ENCODE peak calls at places on chromosomes 5 and 9, in seven cellular contexts. L, D, P, Y, T, M and Z are unnamed samples.

GRCh38 chr5:54701179-54701578 is 183.6 kb downstream of the SNX18 start:
- DNase-seq in L (peak; percentile 96), D (peak; percentile 95), P (peak; percentile 91), Y (no peak), T (no peak), M (no peak), Z (no peak)

GRCh38 chr5:135719428-135720063 is 114.9 kb upstream of the SLC25A48 start:
- DNase-seq in L (no peak), D (no peak), P (no peak), Y (no peak), T (no peak), M (no peak), Z (no peak)

GRCh38 chr5:8689773-8690172 is 820.8 kb downstream of the MTRR start:
- DNase-seq in L (no peak), D (no peak), P (no peak), Y (no peak), T (no peak), M (no peak), Z (no peak)

GRCh38 chr5:18772475-18772874 is 1138.2 kb downstream of the TAF11L14 start:
- DNase-seq in L (peak; percentile 2), D (no peak), P (peak; percentile 69), Y (no peak), T (no peak), M (no peak), Z (no peak)

GRCh38 chr5:169181785-169182184 is 119.2 kb downstream of the SLIT3 start:
- DNase-seq in L (no peak), D (no peak), P (no peak), Y (no peak), T (no peak), M (no peak), Z (no peak)

GRCh38 chr9:8287970-8288369 is 488.4 kb upstream of the DMAC1 start:
- DNase-seq in L (no peak), D (no peak), P (peak; percentile 52), Y (no peak), T (no peak), M (no peak), Z (no peak)

GRCh38 chr9:101398335-101398929 is at the start of the genes MRPL50 and ZNF189:
- DNase-seq in L (peak; percentile 100), D (peak; percentile 96), P (peak; percentile 100), Y (peak; percentile 98), T (peak; percentile 97), M (peak; percentile 99), Z (peak; percentile 97)

GRCh38 chr5:67809589-67809988 is 406.0 kb upstream of the PIK3R1 start:
- DNase-seq in L (no peak), D (no peak), P (no peak), Y (no peak), T (no peak), M (peak; percentile 53), Z (peak; percentile 84)

GRCh38 chr9:115385383-115386122 is 267.6 kb upstream of the TNC start:
- DNase-seq in L (no peak), D (no peak), P (no peak), Y (no peak), T (no peak), M (no peak), Z (peak; percentile 7)

GRCh38 chr5:17012289-17012688 is 76.2 kb upstream of the MYO10 start:
- DNase-seq in L (no peak), D (no peak), P (peak; percentile 16), Y (no peak), T (no peak), M (no peak), Z (no peak)

GRCh38 chr9:20775683-20776082 is 91.6 kb downstream of the FOCAD start:
- DNase-seq in L (no peak), D (no peak), P (no peak), Y (no peak), T (no peak), M (no peak), Z (no peak)

GRCh38 chr5:35677878-35678277 is 60.2 kb downstream of the SPEF2 start:
- DNase-seq in L (no peak), D (no peak), P (no peak), Y (no peak), T (no peak), M (no peak), Z (no peak)

GRCh38 chr5:67160985-67161384 is 35.6 kb downstream of the CD180 start:
- DNase-seq in L (peak; percentile 44), D (peak; percentile 63), P (peak; percentile 27), Y (no peak), T (no peak), M (no peak), Z (no peak)

GRCh38 chr5:113178073-113178779 is 201.6 kb downstream of the DCP2 start:
- DNase-seq in L (no peak), D (no peak), P (no peak), Y (no peak), T (no peak), M (no peak), Z (no peak)

GRCh38 chr9:112546149-112547012 is 59.8 kb downstream of the KIAA1958 start:
- DNase-seq in L (peak; percentile 32), D (no peak), P (peak; percentile 73), Y (no peak), T (no peak), M (peak; percentile 18), Z (no peak)
- H3K4me3 ChIP-seq in L (no peak overlapping the region), D (no peak overlapping the region), P (no peak overlapping the region), Y (no peak overlapping the region), T (no peak overlapping the region), M (no peak overlapping the region), Z (no peak overlapping the region)

GRCh38 chr9:121581775-121582600 is 69.4 kb upstream of the DAB2IP start:
- DNase-seq in L (no peak), D (no peak), P (no peak), Y (no peak), T (no peak), M (no peak), Z (no peak)
- H3K4me3 ChIP-seq in L (no peak overlapping the region), D (no peak overlapping the region), P (no peak overlapping the region), Y (no peak overlapping the region), T (no peak overlapping the region), M (no peak overlapping the region), Z (no peak overlapping the region)

GRCh38 chr5:72572236-72572765 is 65.1 kb upstream of the ZNF366 start:
- DNase-seq in L (no peak), D (no peak), P (no peak), Y (no peak), T (no peak), M (no peak), Z (no peak)

GRCh38 chr5:72565519-72566289 is 58.5 kb upstream of the ZNF366 start:
- DNase-seq in L (no peak), D (no peak), P (no peak), Y (no peak), T (no peak), M (no peak), Z (no peak)

GRCh38 chr5:72566746-72567145 is 59.5 kb upstream of the ZNF366 start:
- DNase-seq in L (no peak), D (no peak), P (no peak), Y (no peak), T (no peak), M (peak; percentile 71), Z (no peak)

GRCh38 chr5:72569423-72569939 is 62.3 kb upstream of the ZNF366 start:
- DNase-seq in L (no peak), D (no peak), P (no peak), Y (no peak), T (no peak), M (no peak), Z (no peak)
- H3K4me3 ChIP-seq in L (no peak overlapping the region), D (no peak overlapping the region), P (no peak overlapping the region), Y (no peak overlapping the region), T (no peak overlapping the region), M (no peak overlapping the region), Z (no peak overlapping the region)

GRCh38 chr5:119269061-119269579 is 86.7 kb upstream of the TNFAIP8 start:
- DNase-seq in L (peak; percentile 37), D (no peak), P (peak; percentile 63), Y (peak; percentile 70), T (peak; percentile 84), M (peak; percentile 77), Z (peak; percentile 55)

GRCh38 chr5:119268387-119269060 is 87.3 kb upstream of the TNFAIP8 start:
- DNase-seq in L (peak; percentile 94), D (peak; percentile 99), P (peak; percentile 97), Y (peak; percentile 99), T (peak; percentile 91), M (peak; percentile 98), Z (peak; percentile 82)

GRCh38 chr5:119270955-119271757 is 84.7 kb upstream of the TNFAIP8 start:
- DNase-seq in L (no peak), D (no peak), P (no peak), Y (no peak), T (no peak), M (no peak), Z (no peak)

GRCh38 chr5:119271758-119272730 is 83.8 kb upstream of the TNFAIP8 start:
- DNase-seq in L (no peak), D (no peak), P (no peak), Y (no peak), T (no peak), M (no peak), Z (no peak)

DNA sequence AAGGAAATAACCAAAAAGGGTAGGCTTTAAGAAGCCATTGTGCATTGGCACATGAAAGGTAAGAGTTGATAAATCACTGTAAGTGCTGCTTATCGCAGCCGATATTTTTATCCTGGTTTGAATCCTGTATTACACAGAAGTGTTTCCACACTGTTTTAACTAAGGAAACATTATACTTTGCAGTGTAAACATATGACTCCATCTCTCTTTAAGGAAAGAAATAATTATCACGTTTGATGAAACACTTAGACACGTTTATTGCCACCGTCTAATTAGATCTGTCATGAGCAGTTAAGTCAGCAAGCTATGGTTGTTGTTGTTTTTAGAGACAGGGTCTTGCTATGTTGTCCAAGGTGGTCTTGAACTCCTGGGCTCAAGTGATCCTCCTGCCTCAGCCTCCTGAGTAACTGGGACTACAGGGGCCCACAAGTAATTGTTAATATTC is 85.7 kb upstream of the TNFAIP8 start:
- DNase-seq in L (no peak), D (no peak), P (no peak), Y (no peak), T (no peak), M (no peak), Z (no peak)
- H3K4me3 ChIP-seq in L (no peak overlapping the region), D (no peak overlapping the region), P (no peak overlapping the region), Y (peak overlapping the region; percentile 87), T (peak overlapping the region; percentile 84), M (peak overlapping the region; percentile 80), Z (peak overlapping the region; percentile 92)

GRCh38 chr5:73448451-73449136 is at the start of gene FOXD1:
- DNase-seq in L (peak; percentile 99), D (peak; percentile 95), P (peak; percentile 94), Y (peak; percentile 69), T (peak; percentile 58), M (peak; percentile 72), Z (peak; percentile 52)
- H3K4me3 ChIP-seq in L (peak within 1 kb of the TSS; percentile 88), D (peak within 1 kb of the TSS; percentile 66), P (peak within 1 kb of the TSS; percentile 39), Y (peak within 1 kb of the TSS; percentile 47), T (peak within 1 kb of the TSS; percentile 65), M (peak within 1 kb of the TSS; percentile 60), Z (peak within 1 kb of the TSS; percentile 55)

DNA sequence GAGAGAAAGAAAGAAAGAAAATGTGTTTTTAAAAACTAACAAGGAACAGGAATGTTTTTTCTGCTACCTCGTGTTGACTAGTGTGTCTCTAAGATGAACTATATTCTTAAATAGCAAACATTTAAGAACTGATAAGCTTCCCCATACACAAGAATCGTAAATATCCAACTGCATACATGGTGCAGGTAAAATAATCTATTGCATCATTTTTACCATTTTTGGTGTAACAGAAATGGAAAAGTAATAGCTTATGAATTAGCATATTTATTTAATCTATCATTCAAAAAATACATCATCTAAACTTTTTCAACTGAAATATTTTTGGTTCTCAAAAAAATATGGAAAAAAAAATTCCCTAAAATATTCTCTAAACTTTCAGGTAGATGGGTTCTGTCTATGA is 59.7 kb upstream of the RAD23B start:
- DNase-seq in L (no peak), D (no peak), P (no peak), Y (no peak), T (no peak), M (no peak), Z (no peak)
- H3K4me3 ChIP-seq in L (no peak overlapping the region), D (no peak overlapping the region), P (no peak overlapping the region), Y (no peak overlapping the region), T (no peak overlapping the region), M (no peak overlapping the region), Z (no peak overlapping the region)